ENCODE peak calls at places on chromosomes 1 and 21, in six cellular contexts. P is testis, U is AG04450, E is foreskin fibroblast, Z is glutamatergic neuron, V is right lobe of liver. Q is an unnamed sample.

GRCh38 chr1:72535470-72535869 is 253.1 kb upstream of the NEGR1 start:
- DNase-seq in U (no peak), Z (no peak), V (no peak), P (no peak), E (no peak), Q (no peak)

GRCh38 chr1:201406831-201407406 is 7.8 kb upstream of the LAD1 start:
- DNase-seq in V (no peak), U (no peak), E (no peak), P (no peak), Z (no peak), Q (no peak)

GRCh38 chr21:27704567-27705166 is 737.8 kb upstream of the ADAMTS5 start:
- DNase-seq in V (no peak), U (no peak), Z (no peak), P (no peak), E (peak; percentile 4), Q (no peak)

GRCh38 chr1:149962039-149962647 is 25.5 kb upstream of the MTMR11 start:
- DNase-seq in E (peak; percentile 48), U (peak; percentile 62), Z (peak; percentile 38), P (peak; percentile 70), V (no peak), Q (no peak)

GRCh38 chr1:244053831-244054230 is 2.7 kb downstream of the ZBTB18 start:
- DNase-seq in E (no peak), U (no peak), P (peak; percentile 87), V (no peak), Z (no peak), Q (no peak)

GRCh38 chr1:156502749-156503671 is 2.4 kb upstream of the MEF2D start:
- DNase-seq in Z (no peak), V (no peak), E (peak; percentile 92), P (peak; percentile 78), U (peak; percentile 89), Q (peak; percentile 68)

GRCh38 chr1:6807782-6808181 is 22.5 kb downstream of the CAMTA1 start:
- DNase-seq in V (no peak), E (no peak), U (no peak), Z (no peak), P (no peak), Q (no peak)

GRCh38 chr21:42147386-42148020 is 71.4 kb upstream of the ABCG1 start:
- DNase-seq in P (no peak), V (no peak), E (no peak), Z (no peak), U (no peak), Q (no peak)

GRCh38 chr1:194534784-194535183 is 1348.4 kb upstream of the B3GALT2 start:
- DNase-seq in U (no peak), Z (no peak), V (no peak), P (no peak), E (no peak), Q (no peak)

GRCh38 chr1:215262106-215262505 is 179.6 kb downstream of the KCNK2 start:
- DNase-seq in U (no peak), Z (no peak), E (no peak), V (no peak), P (no peak), Q (no peak)

GRCh38 chr1:111346089-111346885 is 55.6 kb downstream of the CHIA start:
- DNase-seq in E (peak; percentile 48), Z (peak; percentile 85), V (peak; percentile 92), P (peak; percentile 93), U (peak; percentile 52), Q (peak; percentile 90)
- TF ChIP-seq CTCF in E (no peak), Z (no peak), V (peak; percentile 3), P (no peak), U (no peak), Q (peak; percentile 66)

DNA sequence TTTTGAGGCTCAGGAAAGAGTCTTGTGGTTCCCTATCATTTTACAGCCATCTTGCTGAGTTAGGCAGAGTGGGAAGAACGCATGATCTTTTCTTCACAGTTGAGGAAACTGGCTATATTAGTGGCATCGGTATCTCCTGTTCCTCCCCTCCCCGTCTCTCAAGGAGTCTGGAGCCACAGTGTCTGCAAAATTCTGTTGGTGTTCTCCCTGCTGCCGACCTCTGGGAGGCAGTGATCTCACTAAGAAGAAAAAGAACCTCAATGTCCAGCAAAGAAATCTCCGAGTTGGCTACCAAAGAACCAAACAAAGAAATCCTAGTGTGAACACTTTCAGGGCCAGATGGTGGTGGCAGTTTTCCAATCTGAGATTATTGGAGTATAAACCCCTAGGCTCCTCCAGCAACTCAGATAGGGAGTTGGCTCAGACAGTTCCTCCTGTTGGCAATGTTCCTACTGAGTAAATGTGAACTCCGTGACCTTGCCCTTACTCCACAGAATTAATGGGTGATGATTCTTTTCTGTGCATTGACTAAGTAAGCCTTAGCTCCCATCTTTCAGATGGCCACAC is 41.2 kb downstream of the PRAMEF20 start:
- DNase-seq in V (no peak), Z (no peak), U (no peak), E (no peak), P (peak; percentile 56), Q (no peak)
- TF ChIP-seq CTCF in V (no peak), Z (no peak), U (no peak), E (no peak), P (no peak), Q (no peak)

GRCh38 chr1:164601399-164602141 is 42.6 kb downstream of the PBX1 start:
- DNase-seq in V (no peak), U (no peak), E (no peak), Z (no peak), P (no peak), Q (no peak)

GRCh38 chr1:164604541-164604940 is 45.6 kb downstream of the PBX1 start:
- DNase-seq in U (no peak), Z (no peak), V (no peak), E (no peak), P (no peak), Q (no peak)

GRCh38 chr1:164605254-164606091 is 46.5 kb downstream of the PBX1 start:
- DNase-seq in Z (no peak), P (no peak), E (no peak), U (no peak), V (no peak), Q (no peak)

GRCh38 chr1:164602142-164602429 is 43.1 kb downstream of the PBX1 start:
- DNase-seq in U (no peak), E (no peak), P (no peak), Z (no peak), V (no peak), Q (no peak)

DNA sequence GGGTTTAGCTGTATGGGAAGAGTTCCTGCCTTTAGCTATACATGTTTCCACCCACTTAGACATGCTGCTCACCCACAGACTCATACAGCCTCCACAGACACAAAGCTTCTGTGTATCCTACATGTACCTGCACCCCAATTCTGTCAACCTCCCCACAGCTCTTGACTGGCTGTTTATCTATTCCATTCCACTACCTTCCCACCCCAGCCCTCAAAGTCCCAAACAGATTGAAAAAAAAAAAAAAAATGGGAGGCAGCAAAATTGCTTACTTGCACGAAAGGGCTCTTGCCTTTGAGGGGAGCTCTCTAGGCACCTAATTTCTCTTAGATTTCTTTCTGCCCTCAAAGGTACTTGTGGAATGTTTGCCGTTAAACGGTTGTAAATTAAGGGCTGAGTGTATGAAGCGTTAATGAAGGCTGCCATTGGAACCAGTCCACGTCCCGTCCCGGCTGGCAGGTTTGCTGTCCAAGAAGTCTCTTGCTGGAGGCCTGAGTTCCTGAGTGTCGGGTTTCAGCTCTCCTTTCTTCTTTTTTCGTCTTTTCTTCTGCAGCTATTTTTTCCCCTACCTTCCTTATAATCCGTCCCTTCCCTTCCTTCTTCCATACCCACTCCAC is 43.6 kb downstream of the PBX1 start:
- DNase-seq in Z (no peak), P (peak; percentile 52), E (peak; percentile 37), V (no peak), U (no peak), Q (no peak)
- TF ChIP-seq CTCF in Z (no peak), P (no peak), E (no peak), V (no peak), U (no peak), Q (peak; percentile 36)

DNA sequence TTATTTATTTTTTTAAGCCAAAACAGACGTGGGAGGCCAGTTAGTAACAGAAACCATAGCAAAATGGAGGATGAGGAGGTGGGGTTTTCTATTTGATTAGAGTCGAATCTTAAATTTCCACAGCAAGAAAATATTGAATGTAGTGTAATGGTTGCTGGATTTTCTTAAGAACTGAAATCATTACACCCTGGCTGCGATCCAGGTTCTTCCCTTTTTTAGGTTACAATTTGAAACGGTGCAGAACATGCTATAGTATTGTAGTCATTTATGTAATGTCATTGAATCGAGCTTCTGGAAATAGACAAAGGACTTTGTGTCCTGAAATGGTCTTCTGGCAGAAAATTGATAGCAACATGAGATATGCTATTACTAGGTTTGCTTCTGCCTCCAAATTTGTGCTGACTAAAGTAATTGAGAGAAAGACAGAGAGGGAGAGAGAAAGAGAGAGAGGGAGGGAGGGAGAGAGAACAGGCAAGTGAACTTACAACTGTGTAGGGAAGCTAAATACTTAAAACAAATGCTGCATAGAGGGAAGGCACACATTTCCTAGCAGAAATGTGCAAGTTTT is 146.2 kb upstream of the NFIA start:
- DNase-seq in V (no peak), E (peak; percentile 18), P (peak; percentile 52), U (no peak), Z (no peak), Q (no peak)
- TF ChIP-seq CTCF in V (no peak), E (no peak), P (no peak), U (no peak), Z (no peak), Q (no peak)

GRCh38 chr1:233379869-233380438 is 52.4 kb downstream of the MAP3K21 start:
- DNase-seq in U (no peak), E (no peak), P (peak; percentile 76), V (no peak), Z (no peak), Q (no peak)

GRCh38 chr1:233373226-233373625 is 45.7 kb downstream of the MAP3K21 start:
- DNase-seq in U (no peak), Z (no peak), V (no peak), E (no peak), P (no peak), Q (no peak)

GRCh38 chr1:233372218-233373125 is 44.9 kb downstream of the MAP3K21 start:
- DNase-seq in Z (no peak), P (no peak), E (no peak), V (no peak), U (no peak), Q (no peak)

GRCh38 chr1:233375653-233376052 is 48.1 kb downstream of the MAP3K21 start:
- DNase-seq in Z (no peak), E (no peak), P (no peak), V (no peak), U (no peak), Q (no peak)

GRCh38 chr1:233376711-233377110 is 49.2 kb downstream of the MAP3K21 start:
- DNase-seq in E (no peak), U (no peak), P (no peak), V (no peak), Z (no peak), Q (no peak)
- TF ChIP-seq CTCF in E (no peak), U (no peak), P (no peak), V (no peak), Z (no peak), Q (peak; percentile 22)